ENCODE peak calls at places on chromosome 3, in five cellular contexts. N, Q, J, D and C are unnamed samples.

GRCh38 chr3:53938645-53939044 is 47.0 kb upstream of the SELENOK start:
- DNase-seq in N (peak), Q (peak), J (no peak), D (peak), C (peak)

GRCh38 chr3:23664459-23664858 is 141.3 kb upstream of the UBE2E1 start:
- DNase-seq in N (no peak), Q (no peak), J (no peak), D (no peak), C (no peak)

GRCh38 chr3:66983101-66983500 is 15.0 kb upstream of the KBTBD8 start:
- DNase-seq in N (no peak), Q (no peak), J (no peak), D (no peak), C (no peak)

GRCh38 chr3:58651268-58651667 is 15.3 kb downstream of the FAM3D start:
- DNase-seq in N (no peak), Q (no peak), J (no peak), D (no peak), C (no peak)

GRCh38 chr3:135895106-135895733 is 70.3 kb upstream of the PPP2R3A start:
- DNase-seq in N (peak), Q (peak), J (peak), D (peak), C (peak)

GRCh38 chr3:113117511-113118302 is 93.7 kb upstream of the BOC start:
- DNase-seq in N (no peak), Q (no peak), J (no peak), D (no peak), C (no peak)

GRCh38 chr3:2774485-2774884 is 335.7 kb downstream of the IL5RA start:
- DNase-seq in N (peak), Q (no peak), J (no peak), D (no peak), C (no peak)

GRCh38 chr3:165185707-165186327 is 10.4 kb downstream of the SLITRK3 start:
- DNase-seq in N (peak), Q (peak), J (no peak), D (peak), C (peak)

GRCh38 chr3:169171739-169172138 is 491.8 kb downstream of the MECOM start:
- DNase-seq in N (no peak), Q (no peak), J (no peak), D (no peak), C (no peak)

GRCh38 chr3:36969540-36970432 is 23.1 kb downstream of the EPM2AIP1 start:
- DNase-seq in N (peak), Q (no peak), J (no peak), D (peak), C (no peak)

GRCh38 chr3:197496746-197497125 is 59.0 kb downstream of the BDH1 start:
- DNase-seq in N (no peak), Q (no peak), J (no peak), D (no peak), C (no peak)
- H3K9ac ChIP-seq in N (no peak), Q (no peak), J (no peak), D (no peak), C (no peak)

GRCh38 chr3:47323431-47324277 is 40.9 kb downstream of the KLHL18 start:
- DNase-seq in N (no peak), Q (peak), J (no peak), D (peak), C (no peak)
- TF ChIP-seq YY1 in N (no peak), Q (no peak), J (no peak), D (no peak), C (no peak)

DNA sequence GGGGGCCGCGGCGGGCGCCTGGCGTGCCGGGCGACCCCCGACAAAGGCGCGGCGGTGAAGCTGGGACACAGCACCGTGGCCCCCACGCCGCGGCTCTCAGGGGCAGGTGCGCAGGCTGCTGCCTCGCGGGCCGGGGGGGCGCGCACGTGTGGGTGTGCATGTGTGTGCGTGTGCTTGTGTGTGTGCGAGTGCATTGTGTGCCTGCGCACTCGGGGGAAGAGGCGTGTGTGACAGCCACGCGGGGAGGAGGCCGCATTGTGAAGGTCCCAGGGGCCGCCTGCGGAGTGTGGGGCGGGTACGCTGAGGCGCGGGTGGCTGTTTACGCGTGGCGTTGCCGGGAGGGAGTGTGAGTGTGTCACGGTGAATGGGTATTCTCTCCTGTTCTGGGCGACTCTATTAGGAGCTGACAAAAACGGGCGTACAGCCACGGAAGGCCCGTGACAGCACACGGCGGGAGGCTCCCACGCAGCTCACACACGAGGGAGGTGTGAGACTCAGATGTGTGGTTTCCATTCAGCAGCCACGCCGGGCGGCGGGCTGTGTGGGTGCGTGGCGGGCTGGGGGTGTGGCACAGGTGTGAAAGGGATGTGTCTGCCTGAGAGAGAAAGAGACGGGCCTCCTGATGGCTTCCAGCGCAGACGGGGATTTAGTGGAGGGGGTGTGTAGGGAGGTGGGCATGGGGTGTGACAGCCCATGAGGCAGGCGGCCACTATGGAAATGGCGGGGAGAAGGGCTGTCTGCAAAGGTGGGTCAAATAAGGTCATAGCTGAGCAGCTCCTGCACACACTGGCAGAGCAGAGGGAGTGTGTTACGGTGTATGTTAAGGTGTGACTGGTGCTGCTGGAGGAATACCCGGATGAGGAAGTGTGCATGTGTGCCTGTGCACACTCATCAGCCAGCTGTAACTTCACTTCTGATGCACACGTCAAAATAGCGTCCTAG is 748 bp downstream of the PODXL2 start:
- DNase-seq in N (no peak), Q (no peak), J (no peak), D (peak), C (no peak)
- TF ChIP-seq ZNF274 in N (no peak), Q (no peak), J (no peak), D (no peak), C (no peak)

DNA sequence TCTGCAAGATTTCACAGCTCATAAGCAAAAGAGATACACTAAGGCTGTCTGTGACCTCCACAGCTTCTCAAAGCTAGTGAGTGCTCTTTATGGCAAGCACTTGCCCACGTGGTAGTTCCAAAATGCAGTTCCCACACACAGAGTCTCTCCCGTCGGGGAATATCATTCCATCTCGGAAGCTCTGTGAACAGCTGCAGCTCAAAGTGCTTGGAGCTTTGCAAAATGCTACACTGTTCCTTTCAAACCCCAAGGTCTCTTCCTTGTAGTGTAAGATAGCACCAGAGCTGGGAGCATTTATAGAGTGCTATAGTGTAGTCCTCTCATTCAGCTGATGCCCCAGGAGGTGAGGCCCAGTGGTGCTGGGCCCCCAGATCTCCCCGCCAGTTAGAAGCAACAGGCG is 36.1 kb downstream of the ST6GAL1 start:
- DNase-seq in N (no peak), Q (no peak), J (no peak), D (no peak), C (no peak)
- H3K9ac ChIP-seq in N (no peak), Q (no peak), J (no peak), D (no peak), C (no peak)

GRCh38 chr3:140917769-140918168 is 23.9 kb upstream of the SLC25A36 start:
- DNase-seq in N (no peak), Q (no peak), J (no peak), D (no peak), C (no peak)
- TF ChIP-seq YY1 in N (no peak), Q (no peak), J (no peak), D (no peak), C (no peak)